ENCODE peak calls at places on chromosomes 12 and 14, in five cellular contexts. One of them, this sample, is unnamed.
A peak's percentile ranks its signal among the peaks of the same experiment; 100 is the strongest.

GRCh38 chr12:70365648-70366518 is at the start of gene KCNMB4:
- DNase-seq in AG10803: peak; percentile 11
- DNase-seq in activated B cell treated with CpG ODN at 0.5 μM for 24 hours: peak; percentile 79
- DNase-seq in tibial artery: peak; percentile 77
- DNase-seq in GM10248: peak; percentile 94
- DNase-seq in this sample: no peak

GRCh38 chr14:22882529-22883190 is 362 bp upstream of the REM2 start:
- DNase-seq in AG10803: peak; percentile 18
- DNase-seq in activated B cell treated with CpG ODN at 0.5 μM for 24 hours: no peak
- DNase-seq in tibial artery: peak; percentile 48
- DNase-seq in GM10248: peak; percentile 40
- DNase-seq in this sample: no peak

GRCh38 chr12:52359511-52360103 is 7.7 kb downstream of the KRT85 start:
- DNase-seq in AG10803: peak; percentile 11
- DNase-seq in activated B cell treated with CpG ODN at 0.5 μM for 24 hours: no peak
- DNase-seq in tibial artery: peak; percentile 24
- DNase-seq in GM10248: no peak
- DNase-seq in this sample: no peak

GRCh38 chr14:25303934-25304333 is 254.0 kb upstream of the STXBP6 start:
- DNase-seq in AG10803: no peak
- DNase-seq in activated B cell treated with CpG ODN at 0.5 μM for 24 hours: no peak
- DNase-seq in tibial artery: no peak
- DNase-seq in GM10248: no peak
- DNase-seq in this sample: no peak

GRCh38 chr12:121796855-121797751 is 3.6 kb upstream of the RHOF start:
- DNase-seq in AG10803: peak; percentile 88
- DNase-seq in activated B cell treated with CpG ODN at 0.5 μM for 24 hours: no peak
- DNase-seq in tibial artery: peak; percentile 99
- DNase-seq in GM10248: no peak
- DNase-seq in this sample: peak; percentile 65

GRCh38 chr14:65783576-65783975 is 371.0 kb downstream of the FUT8 start:
- DNase-seq in AG10803: peak; percentile 8
- DNase-seq in activated B cell treated with CpG ODN at 0.5 μM for 24 hours: no peak
- DNase-seq in tibial artery: no peak
- DNase-seq in GM10248: no peak
- DNase-seq in this sample: no peak

GRCh38 chr14:73743431-73743931 is 29.3 kb upstream of the PNMA1 start:
- DNase-seq in AG10803: peak; percentile 44
- DNase-seq in activated B cell treated with CpG ODN at 0.5 μM for 24 hours: no peak
- DNase-seq in tibial artery: no peak
- DNase-seq in GM10248: peak; percentile 68
- DNase-seq in this sample: no peak

GRCh38 chr12:69464433-69464832 is 5.8 kb upstream of the FRS2 start:
- DNase-seq in AG10803: no peak
- DNase-seq in activated B cell treated with CpG ODN at 0.5 μM for 24 hours: no peak
- DNase-seq in tibial artery: no peak
- DNase-seq in GM10248: no peak
- DNase-seq in this sample: no peak

GRCh38 chr12:56645201-56645716 is 525 bp downstream of the ATP5F1B start:
- DNase-seq in AG10803: no peak
- DNase-seq in activated B cell treated with CpG ODN at 0.5 μM for 24 hours: no peak
- DNase-seq in tibial artery: no peak
- DNase-seq in GM10248: no peak
- DNase-seq in this sample: no peak

GRCh38 chr12:106078358-106079025 is 60.3 kb downstream of the NUAK1 start:
- DNase-seq in AG10803: peak; percentile 92
- DNase-seq in activated B cell treated with CpG ODN at 0.5 μM for 24 hours: no peak
- DNase-seq in tibial artery: peak; percentile 82
- DNase-seq in GM10248: no peak
- DNase-seq in this sample: no peak

GRCh38 chr12:104695453-104696148 is 238.9 kb downstream of the CHST11 start:
- DNase-seq in AG10803: peak; percentile 74
- DNase-seq in activated B cell treated with CpG ODN at 0.5 μM for 24 hours: peak; percentile 49
- DNase-seq in tibial artery: peak; percentile 86
- DNase-seq in GM10248: peak; percentile 49
- DNase-seq in this sample: no peak

GRCh38 chr14:103090481-103091020 is 4.0 kb upstream of the EXOC3L4 start:
- DNase-seq in AG10803: no peak
- DNase-seq in activated B cell treated with CpG ODN at 0.5 μM for 24 hours: no peak
- DNase-seq in tibial artery: no peak
- DNase-seq in GM10248: no peak
- DNase-seq in this sample: no peak

GRCh38 chr14:30751646-30752416 is 122.5 kb upstream of the COCH start:
- DNase-seq in AG10803: no peak
- DNase-seq in activated B cell treated with CpG ODN at 0.5 μM for 24 hours: no peak
- DNase-seq in tibial artery: no peak
- DNase-seq in GM10248: no peak
- DNase-seq in this sample: no peak

GRCh38 chr14:67582061-67582460 is 18.0 kb downstream of the PIGH start:
- DNase-seq in AG10803: no peak
- DNase-seq in activated B cell treated with CpG ODN at 0.5 μM for 24 hours: no peak
- DNase-seq in tibial artery: peak; percentile 27
- DNase-seq in GM10248: no peak
- DNase-seq in this sample: no peak

GRCh38 chr14:20998674-20999366 is at the start of gene SLC39A2:
- DNase-seq in AG10803: peak; percentile 77
- DNase-seq in activated B cell treated with CpG ODN at 0.5 μM for 24 hours: no peak
- DNase-seq in tibial artery: peak; percentile 79
- DNase-seq in GM10248: no peak
- DNase-seq in this sample: no peak

GRCh38 chr12:5429741-5430557 is 2.0 kb upstream of the NTF3 start:
- DNase-seq in AG10803: no peak
- DNase-seq in activated B cell treated with CpG ODN at 0.5 μM for 24 hours: no peak
- DNase-seq in tibial artery: no peak
- DNase-seq in GM10248: no peak
- DNase-seq in this sample: no peak

GRCh38 chr12:120583478-120584030 is 2.4 kb upstream of the POP5 start:
- DNase-seq in AG10803: peak; percentile 50
- DNase-seq in activated B cell treated with CpG ODN at 0.5 μM for 24 hours: peak; percentile 76
- DNase-seq in tibial artery: peak; percentile 73
- DNase-seq in GM10248: peak; percentile 79
- DNase-seq in this sample: peak; percentile 65

GRCh38 chr12:115251727-115252126 is 567.8 kb upstream of the TBX3 start:
- DNase-seq in AG10803: no peak
- DNase-seq in activated B cell treated with CpG ODN at 0.5 μM for 24 hours: no peak
- DNase-seq in tibial artery: no peak
- DNase-seq in GM10248: no peak
- DNase-seq in this sample: no peak

GRCh38 chr12:10740182-10740581 is 17.1 kb upstream of the YBX3 start:
- DNase-seq in AG10803: no peak
- DNase-seq in activated B cell treated with CpG ODN at 0.5 μM for 24 hours: no peak
- DNase-seq in tibial artery: no peak
- DNase-seq in GM10248: no peak
- DNase-seq in this sample: no peak

GRCh38 chr14:23548351-23549318 is 2.9 kb downstream of the ZFHX2 start:
- DNase-seq in AG10803: peak; percentile 45
- DNase-seq in activated B cell treated with CpG ODN at 0.5 μM for 24 hours: no peak
- DNase-seq in tibial artery: no peak
- DNase-seq in GM10248: no peak
- DNase-seq in this sample: no peak

GRCh38 chr14:30299915-30300314 is 259.0 kb upstream of the G2E3 start:
- DNase-seq in AG10803: no peak
- DNase-seq in activated B cell treated with CpG ODN at 0.5 μM for 24 hours: no peak
- DNase-seq in tibial artery: no peak
- DNase-seq in GM10248: no peak
- DNase-seq in this sample: no peak

GRCh38 chr12:21637985-21638891 is 19.4 kb downstream of the LDHB start:
- DNase-seq in AG10803: no peak
- DNase-seq in activated B cell treated with CpG ODN at 0.5 μM for 24 hours: no peak
- DNase-seq in tibial artery: no peak
- DNase-seq in GM10248: no peak
- DNase-seq in this sample: no peak

GRCh38 chr14:77203611-77204456 is 22.2 kb downstream of the TMEM63C start:
- DNase-seq in AG10803: no peak
- DNase-seq in activated B cell treated with CpG ODN at 0.5 μM for 24 hours: no peak
- DNase-seq in tibial artery: no peak
- DNase-seq in GM10248: no peak
- DNase-seq in this sample: no peak

GRCh38 chr12:56160160-56160763 is 2.1 kb downstream of the MYL6 start:
- DNase-seq in AG10803: no peak
- DNase-seq in activated B cell treated with CpG ODN at 0.5 μM for 24 hours: no peak
- DNase-seq in tibial artery: no peak
- DNase-seq in GM10248: no peak
- DNase-seq in this sample: no peak

GRCh38 chr12:22268406-22268805 is 66.1 kb downstream of the ST8SIA1 start:
- DNase-seq in AG10803: no peak
- DNase-seq in activated B cell treated with CpG ODN at 0.5 μM for 24 hours: no peak
- DNase-seq in tibial artery: no peak
- DNase-seq in GM10248: no peak
- DNase-seq in this sample: no peak

GRCh38 chr12:122788387-122788786 is 14.0 kb downstream of the CCDC62 start:
- DNase-seq in AG10803: peak; percentile 43
- DNase-seq in activated B cell treated with CpG ODN at 0.5 μM for 24 hours: no peak
- DNase-seq in tibial artery: no peak
- DNase-seq in GM10248: no peak
- DNase-seq in this sample: no peak

GRCh38 chr12:19574606-19575005 is 135.3 kb downstream of the AEBP2 start:
- DNase-seq in AG10803: no peak
- DNase-seq in activated B cell treated with CpG ODN at 0.5 μM for 24 hours: no peak
- DNase-seq in tibial artery: no peak
- DNase-seq in GM10248: no peak
- DNase-seq in this sample: no peak
- TF ChIP-seq CTCF in AG10803: peak; percentile 8
- TF ChIP-seq CTCF in activated B cell treated with CpG ODN at 0.5 μM for 24 hours: no peak
- TF ChIP-seq CTCF in tibial artery: no peak
- TF ChIP-seq CTCF in GM10248: peak; percentile 4
- TF ChIP-seq CTCF in this sample: no peak

DNA sequence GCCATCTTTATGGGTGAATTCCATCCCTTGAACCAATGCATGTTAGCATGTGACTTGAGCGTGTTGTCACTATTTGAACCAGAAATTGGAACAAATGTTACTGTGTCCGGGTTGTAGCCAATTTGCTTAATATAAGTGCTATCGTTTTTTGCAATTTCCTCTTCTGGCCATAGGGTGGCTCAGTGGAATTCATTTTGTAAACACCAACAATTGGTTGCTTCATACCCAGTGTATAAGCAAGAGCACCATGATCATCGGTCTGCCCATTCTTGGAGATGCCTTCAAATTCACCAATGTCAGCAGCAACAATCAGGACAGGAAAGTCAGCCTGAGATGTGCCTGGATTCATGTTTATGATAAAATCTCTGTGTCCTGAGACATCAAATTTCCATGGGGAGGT is 5.0 kb upstream of the NEDD1 start:
- DNase-seq in AG10803: no peak
- DNase-seq in activated B cell treated with CpG ODN at 0.5 μM for 24 hours: no peak
- DNase-seq in tibial artery: no peak
- DNase-seq in GM10248: no peak
- DNase-seq in this sample: no peak
- TF ChIP-seq CTCF in AG10803: no peak
- TF ChIP-seq CTCF in activated B cell treated with CpG ODN at 0.5 μM for 24 hours: no peak
- TF ChIP-seq CTCF in tibial artery: no peak
- TF ChIP-seq CTCF in GM10248: peak; percentile 22
- TF ChIP-seq CTCF in this sample: no peak

DNA sequence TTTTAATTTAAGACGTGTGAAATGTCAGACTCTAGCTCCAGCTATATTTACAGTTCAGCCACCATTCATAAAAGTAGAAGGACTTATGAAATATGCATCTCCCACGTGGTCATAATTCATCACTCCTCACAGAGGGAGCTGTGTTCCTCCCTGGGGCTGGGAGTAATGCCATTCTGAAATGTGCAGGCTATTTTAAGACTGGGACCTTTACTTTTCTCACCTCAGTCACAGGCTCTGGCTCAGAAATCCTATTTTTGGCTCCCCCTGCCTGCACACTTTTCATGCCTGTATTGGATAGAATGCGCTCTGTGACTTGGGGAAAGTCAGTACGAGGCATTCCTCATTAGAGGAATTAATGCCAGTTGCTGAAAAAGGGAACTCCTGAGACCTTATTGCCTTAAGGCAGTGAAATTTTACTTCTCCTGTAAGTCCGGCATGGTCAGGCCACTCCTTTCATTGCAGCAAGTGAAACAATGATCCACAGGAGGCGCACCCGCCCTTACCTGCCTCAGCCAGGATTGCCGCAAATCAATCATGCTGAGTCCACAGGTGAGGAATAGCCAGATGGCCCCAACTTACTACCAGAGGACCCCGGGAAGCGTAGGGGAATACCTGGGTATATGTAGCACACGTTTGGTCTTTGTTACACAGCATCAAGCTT is 1133.2 kb upstream of the TMEM132C start:
- DNase-seq in AG10803: no peak
- DNase-seq in activated B cell treated with CpG ODN at 0.5 μM for 24 hours: no peak
- DNase-seq in tibial artery: no peak
- DNase-seq in GM10248: no peak
- DNase-seq in this sample: no peak
- TF ChIP-seq CTCF in AG10803: no peak
- TF ChIP-seq CTCF in activated B cell treated with CpG ODN at 0.5 μM for 24 hours: no peak
- TF ChIP-seq CTCF in tibial artery: no peak
- TF ChIP-seq CTCF in GM10248: no peak
- TF ChIP-seq CTCF in this sample: no peak

DNA sequence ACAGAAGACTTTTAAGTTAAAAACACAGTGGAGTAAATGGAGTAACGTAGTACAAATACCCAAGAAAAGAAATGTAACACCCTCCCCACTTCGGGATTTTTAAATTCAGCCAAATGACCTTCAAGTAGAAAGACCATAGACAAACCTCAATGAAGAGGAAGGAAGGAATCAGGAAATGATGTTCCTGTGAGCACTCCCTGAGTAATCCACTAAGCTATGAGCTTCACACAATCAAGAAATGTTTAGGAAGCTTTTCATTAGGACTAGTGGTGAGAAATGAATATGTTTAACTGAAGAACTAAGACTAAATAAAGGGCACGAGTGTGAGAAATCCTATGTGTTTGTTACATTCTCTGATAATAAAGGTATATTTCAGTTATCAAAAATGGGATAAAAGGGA is 10.1 kb downstream of the TCL1A start:
- DNase-seq in AG10803: no peak
- DNase-seq in activated B cell treated with CpG ODN at 0.5 μM for 24 hours: no peak
- DNase-seq in tibial artery: no peak
- DNase-seq in GM10248: no peak
- DNase-seq in this sample: no peak
- TF ChIP-seq CTCF in AG10803: no peak
- TF ChIP-seq CTCF in activated B cell treated with CpG ODN at 0.5 μM for 24 hours: no peak
- TF ChIP-seq CTCF in tibial artery: no peak
- TF ChIP-seq CTCF in GM10248: no peak
- TF ChIP-seq CTCF in this sample: no peak

GRCh38 chr12:96497800-96498199 is 8.4 kb downstream of the CFAP54 start:
- DNase-seq in AG10803: peak; percentile 40
- DNase-seq in activated B cell treated with CpG ODN at 0.5 μM for 24 hours: no peak
- DNase-seq in tibial artery: no peak
- DNase-seq in GM10248: no peak
- DNase-seq in this sample: no peak
- TF ChIP-seq CTCF in AG10803: no peak
- TF ChIP-seq CTCF in activated B cell treated with CpG ODN at 0.5 μM for 24 hours: no peak
- TF ChIP-seq CTCF in tibial artery: no peak
- TF ChIP-seq CTCF in GM10248: no peak
- TF ChIP-seq CTCF in this sample: no peak

This sample was measured in omental fat pad.